ENCODE peak calls at places on chromosomes 4 and X, in ten cellular contexts. F, P, S, D, Z, R, G, Q, M and I are unnamed samples. For H3K27me3 and H3K4me1, the result is how much of the 10 kb centered on the place peaks cover.

GRCh38 chr4:130896920-130897319 is 1801.0 kb downstream of the C4orf33 start:
- DNase-seq in F (no peak), P (no peak), S (no peak), D (no peak), Z (no peak), R (no peak), G (no peak), Q (no peak), M (no peak), I (no peak)

GRCh38 chr4:3034231-3034630 is 40.1 kb downstream of the HTT-AS start:
- DNase-seq in F (peak), P (no peak), S (no peak), D (no peak), Z (no peak), R (no peak), G (no peak), Q (no peak), M (no peak), I (no peak)

GRCh38 chr4:45453258-45453841 is 670.5 kb downstream of the GABRG1 start:
- DNase-seq in F (no peak), P (peak), S (peak), D (no peak), Z (no peak), R (no peak), G (peak), Q (no peak), M (peak), I (peak)

GRCh38 chr4:168600796-168601583 is 104.1 kb downstream of the PALLD start:
- DNase-seq in F (no peak), P (no peak), S (no peak), D (no peak), Z (no peak), R (no peak), G (no peak), Q (no peak), M (no peak), I (no peak)

GRCh38 chrX:44012484-44013096 is 39.4 kb upstream of the NDP start:
- DNase-seq in F (peak), P (no peak), S (peak), D (peak), Z (no peak), R (peak), G (no peak), Q (peak), M (no peak), I (no peak)

GRCh38 chr4:145852256-145852839 is 86.3 kb downstream of the ZNF827 start:
- DNase-seq in F (no peak), P (no peak), S (peak), D (no peak), Z (no peak), R (no peak), G (no peak), Q (no peak), M (no peak), I (no peak)

GRCh38 chr4:53484911-53485459 is 106.3 kb downstream of the LNX1 start:
- DNase-seq in F (no peak), P (no peak), S (peak), D (no peak), Z (no peak), R (no peak), G (no peak), Q (no peak), M (no peak), I (no peak)

GRCh38 chr4:123327846-123328447 is 68.6 kb upstream of the SPRY1 start:
- DNase-seq in F (no peak), P (no peak), S (no peak), D (no peak), Z (no peak), R (no peak), G (no peak), Q (no peak), M (no peak), I (no peak)

GRCh38 chrX:103879339-103879738 is 47.3 kb upstream of the RAB9B start:
- DNase-seq in F (no peak), P (no peak), S (no peak), D (no peak), Z (no peak), R (no peak), G (no peak), Q (no peak), M (no peak), I (no peak)

GRCh38 chr4:156547891-156548290 is 423.7 kb downstream of the PDGFC start:
- DNase-seq in F (no peak), P (no peak), S (no peak), D (no peak), Z (no peak), R (no peak), G (no peak), Q (no peak), M (no peak), I (no peak)

GRCh38 chrX:130260316-130260715 is 8.4 kb downstream of the ZNF280C start:
- DNase-seq in F (no peak), P (no peak), S (no peak), D (no peak), Z (no peak), R (no peak), G (no peak), Q (no peak), M (no peak), I (no peak)

GRCh38 chr4:83212041-83212851 is 72.4 kb downstream of the COQ2 start:
- DNase-seq in F (peak), P (no peak), S (no peak), D (peak), Z (no peak), R (no peak), G (no peak), Q (peak), M (no peak), I (no peak)

GRCh38 chr4:160864253-160864652 is 1299.5 kb downstream of the FSTL5 start:
- DNase-seq in F (no peak), P (no peak), S (no peak), D (no peak), Z (no peak), R (no peak), G (no peak), Q (no peak), M (no peak), I (no peak)

GRCh38 chr4:172412851-172413250 is 599.6 kb downstream of the GALNTL6 start:
- DNase-seq in F (no peak), P (no peak), S (no peak), D (no peak), Z (no peak), R (no peak), G (no peak), Q (no peak), M (no peak), I (no peak)

GRCh38 chrX:116285506-116285905 is 115.0 kb downstream of the AGTR2 start:
- DNase-seq in F (no peak), P (no peak), S (no peak), D (no peak), Z (no peak), R (no peak), G (no peak), Q (no peak), M (no peak), I (no peak)

GRCh38 chr4:2637956-2638552 is 101.6 kb downstream of the FAM193A start:
- DNase-seq in F (peak), P (no peak), S (no peak), D (no peak), Z (no peak), R (peak), G (no peak), Q (no peak), M (no peak), I (no peak)

GRCh38 chrX:139647597-139647996 is 60.4 kb downstream of the MCF2 start:
- DNase-seq in F (no peak), P (no peak), S (no peak), D (no peak), Z (no peak), R (no peak), G (no peak), Q (no peak), M (no peak), I (no peak)

GRCh38 chr4:117623321-117623720 is 411.0 kb upstream of the NDST3 start:
- DNase-seq in F (no peak), P (no peak), S (no peak), D (no peak), Z (no peak), R (no peak), G (no peak), Q (no peak), M (no peak), I (no peak)

GRCh38 chr4:177339794-177340374 is 30.2 kb downstream of the NEIL3 start:
- DNase-seq in F (no peak), P (no peak), S (peak), D (no peak), Z (no peak), R (no peak), G (peak), Q (no peak), M (no peak), I (no peak)

GRCh38 chrX:103640401-103641155 is 11.8 kb downstream of the TCEAL1 start:
- DNase-seq in F (no peak), P (no peak), S (peak), D (no peak), Z (no peak), R (no peak), G (no peak), Q (no peak), M (no peak), I (no peak)

GRCh38 chr4:16794816-16795445 is 103.5 kb downstream of the LDB2 start:
- DNase-seq in F (peak), P (peak), S (peak), D (no peak), Z (peak), R (no peak), G (peak), Q (peak), M (peak), I (peak)

DNA sequence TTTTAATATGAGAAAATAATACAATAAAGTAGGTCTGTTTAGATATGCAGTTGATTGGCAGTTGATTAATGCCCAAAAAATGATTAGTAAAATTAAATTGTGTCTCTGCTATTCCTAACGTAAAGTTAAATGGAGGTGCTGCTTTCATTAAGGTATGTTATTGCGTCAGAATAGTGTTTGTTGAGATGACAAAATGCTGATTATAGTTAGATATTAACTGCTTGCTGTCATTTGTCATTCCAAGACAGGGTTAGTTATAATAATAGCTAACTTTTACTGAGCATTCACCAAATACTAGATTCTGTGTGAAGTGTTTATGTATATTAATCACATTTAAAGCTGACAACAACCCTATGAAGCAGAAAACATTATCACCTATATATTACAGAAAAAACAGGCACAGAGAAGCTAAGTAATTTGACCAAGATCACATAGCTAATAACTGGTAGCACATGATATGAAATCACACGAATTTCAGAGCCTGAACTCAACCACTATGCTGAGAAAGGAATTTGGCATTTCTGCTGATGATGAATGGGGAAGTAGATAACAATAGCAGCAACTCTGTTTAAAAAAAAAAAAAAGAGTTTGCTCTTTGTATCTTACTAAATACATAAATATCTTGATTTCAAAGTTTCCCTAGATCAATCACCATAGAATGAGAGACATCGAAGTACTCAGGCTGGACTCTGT is 59.7 kb upstream of the WDR44 start:
- DNase-seq in F (no peak), P (no peak), S (peak), D (no peak), Z (no peak), R (no peak), G (no peak), Q (no peak), M (no peak), I (no peak)
- H3K27me3 ChIP-seq in F (under half), P (under half), S (under half), D (under half), Z (under half), R (under half), G (under half), Q (under half), M (under half), I (under half)

DNA sequence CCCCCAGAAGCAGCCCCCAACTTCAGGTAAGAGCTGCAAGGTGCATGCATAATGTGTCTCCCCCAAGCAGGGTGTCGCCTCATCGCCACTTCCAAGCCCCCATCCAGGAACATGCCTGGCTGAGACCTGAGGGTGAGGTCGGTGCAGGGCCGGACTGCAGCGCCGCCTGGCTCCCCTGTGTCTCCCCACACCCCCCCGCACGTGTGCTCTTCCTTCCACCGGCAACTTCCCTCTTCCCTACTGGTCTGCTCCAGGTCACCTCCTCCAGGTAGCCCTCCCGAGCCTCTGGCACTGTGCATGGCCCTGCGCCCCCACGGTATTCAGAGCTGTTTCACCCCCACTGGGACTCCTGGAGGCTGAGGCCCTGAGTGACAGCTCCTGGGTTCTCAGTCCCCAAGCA is 2.2 kb upstream of the BGN start:
- DNase-seq in F (no peak), P (no peak), S (no peak), D (no peak), Z (no peak), R (no peak), G (no peak), Q (no peak), M (no peak), I (no peak)
- H3K4me1 ChIP-seq in F (under half), P (under half), S (under half), D (under half), Z (under half), R (under half), G (under half), Q (under half), M (under half), I (under half)

GRCh38 chr4:30836231-30836630 is 116.1 kb downstream of the PCDH7 start:
- DNase-seq in F (no peak), P (no peak), S (peak), D (no peak), Z (no peak), R (no peak), G (no peak), Q (no peak), M (no peak), I (no peak)
- H3K4me3 ChIP-seq in F (no peak), P (no peak), S (no peak), D (no peak), Z (no peak), R (no peak), G (no peak), Q (no peak), M (no peak), I (no peak)

GRCh38 chrX:136168929-136169735 is 21.8 kb downstream of the FHL1 start:
- DNase-seq in F (no peak), P (peak), S (peak), D (peak), Z (peak), R (no peak), G (peak), Q (no peak), M (peak), I (peak)
- H3K27me3 ChIP-seq in F (under half), P (under half), S (under half), D (under half), Z (under half), R (under half), G (under half), Q (under half), M (under half), I (under half)

GRCh38 chr4:139973015-139973414 is 181.0 kb downstream of the MAML3 start:
- DNase-seq in F (no peak), P (no peak), S (no peak), D (no peak), Z (no peak), R (no peak), G (no peak), Q (no peak), M (no peak), I (no peak)

GRCh38 chr4:139975830-139976272 is 178.1 kb downstream of the MAML3 start:
- DNase-seq in F (no peak), P (no peak), S (peak), D (no peak), Z (no peak), R (no peak), G (no peak), Q (peak), M (no peak), I (no peak)

GRCh38 chr4:139973611-139974010 is 180.4 kb downstream of the MAML3 start:
- DNase-seq in F (no peak), P (no peak), S (no peak), D (no peak), Z (no peak), R (no peak), G (no peak), Q (no peak), M (no peak), I (no peak)

GRCh38 chr4:139977838-139978604 is 176.0 kb downstream of the MAML3 start:
- DNase-seq in F (no peak), P (no peak), S (no peak), D (peak), Z (no peak), R (no peak), G (no peak), Q (peak), M (no peak), I (no peak)

DNA sequence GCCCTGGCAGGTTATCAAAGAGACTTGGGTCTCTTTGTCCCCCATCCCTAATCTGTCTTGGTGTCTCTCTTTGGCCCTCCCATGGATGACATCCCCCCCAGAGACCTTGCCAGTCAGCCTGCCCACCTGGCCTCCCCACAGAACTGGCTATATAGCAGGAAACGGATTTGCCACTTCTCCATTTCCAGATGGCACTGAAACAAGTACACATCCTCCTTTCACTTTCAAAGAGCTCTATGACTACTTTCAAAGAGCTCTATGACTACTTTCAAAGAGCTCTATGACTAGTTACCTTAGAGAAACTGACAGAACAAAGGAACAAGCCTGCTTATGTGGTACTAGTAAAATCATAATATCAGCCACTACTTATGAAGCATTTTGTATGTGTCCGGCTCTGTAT is 175.3 kb downstream of the MAML3 start:
- DNase-seq in F (no peak), P (no peak), S (no peak), D (peak), Z (no peak), R (no peak), G (no peak), Q (no peak), M (no peak), I (no peak)
- H3K4me1 ChIP-seq in F (under half), P (under half), S (under half), D (half or more), Z (under half), R (under half), G (under half), Q (half or more), M (under half), I (under half)

GRCh38 chr4:38764292-38764691 is 18.5 kb downstream of the TLR10 start:
- DNase-seq in F (no peak), P (no peak), S (no peak), D (no peak), Z (no peak), R (no peak), G (no peak), Q (no peak), M (no peak), I (no peak)

GRCh38 chr4:38765391-38765790 is 17.4 kb downstream of the TLR10 start:
- DNase-seq in F (no peak), P (no peak), S (no peak), D (no peak), Z (no peak), R (no peak), G (no peak), Q (no peak), M (no peak), I (no peak)

GRCh38 chr4:38774181-38774580 is 8.6 kb downstream of the TLR10 start:
- DNase-seq in F (no peak), P (no peak), S (peak), D (no peak), Z (no peak), R (no peak), G (no peak), Q (no peak), M (no peak), I (no peak)

GRCh38 chr4:38768968-38769394 is 13.8 kb downstream of the TLR10 start:
- DNase-seq in F (no peak), P (no peak), S (no peak), D (no peak), Z (no peak), R (no peak), G (no peak), Q (peak), M (no peak), I (no peak)

GRCh38 chr4:38769441-38770210 is 13.2 kb downstream of the TLR10 start:
- DNase-seq in F (no peak), P (no peak), S (peak), D (no peak), Z (no peak), R (no peak), G (no peak), Q (no peak), M (no peak), I (no peak)
- H3K4me3 ChIP-seq in F (no peak), P (no peak), S (peak), D (no peak), Z (no peak), R (no peak), G (no peak), Q (no peak), M (no peak), I (no peak)